ENCODE peak calls at places on chromosomes 13 and 19, in nine cellular contexts. E is activated naive CD8-positive, alpha-beta T cell treated with anti-CD3 and anti-CD28 coated beads for 36 hours; B is psoas muscle; L is thoracic aorta; R is transverse colon; N is MV-4-11; T is amniotic stem cell; Y is epithelial cell of esophagus; M is IMR-90. V is an unnamed sample.
A peak's percentile ranks its signal among the peaks of the same experiment; 100 is the strongest.

GRCh38 chr19:3162418-3163229 is 15.9 kb upstream of the S1PR4 start:
- DNase-seq in T (no peak), E (no peak), B (no peak), Y (peak; percentile 45), N (peak; percentile 30), R (no peak), L (no peak), M (no peak), V (no peak)

GRCh38 chr13:39804332-39805231 is 149.1 kb downstream of the COG6 start:
- DNase-seq in E (no peak), N (peak; percentile 12), L (no peak), M (no peak), B (no peak), R (no peak), Y (no peak), T (no peak), V (no peak)

GRCh38 chr13:39051157-39051556 is 12.9 kb downstream of the NHLRC3 start:
- DNase-seq in B (no peak), M (peak; percentile 50), L (no peak), N (peak; percentile 19), Y (peak; percentile 40), R (no peak), T (peak; percentile 27), E (no peak), V (no peak)

GRCh38 chr19:13573268-13573667 is 67.0 kb upstream of the CACNA1A start:
- DNase-seq in M (no peak), R (no peak), E (no peak), L (no peak), N (no peak), B (no peak), T (no peak), Y (no peak), V (no peak)

GRCh38 chr19:47186337-47187022 is 44.5 kb downstream of the BBC3 start:
- DNase-seq in Y (no peak), T (no peak), L (no peak), B (no peak), R (peak; percentile 30), M (no peak), N (no peak), E (peak; percentile 87), V (no peak)

GRCh38 chr19:1167687-1168561 is 6.1 kb downstream of the SBNO2 start:
- DNase-seq in L (no peak), N (no peak), T (no peak), E (no peak), B (peak; percentile 48), Y (peak; percentile 49), M (no peak), R (no peak), V (no peak)

GRCh38 chr19:13637664-13638063 is 126.7 kb upstream of the MRI1 start:
- DNase-seq in N (no peak), B (no peak), M (peak; percentile 88), T (no peak), Y (peak; percentile 12), R (no peak), E (no peak), L (no peak), V (peak; percentile 9)

GRCh38 chr13:99185606-99186005 is 15.0 kb upstream of the UBAC2 start:
- DNase-seq in B (no peak), E (no peak), L (no peak), R (no peak), N (no peak), Y (no peak), M (no peak), T (no peak), V (no peak)

GRCh38 chr13:48769107-48769704 is 115.5 kb downstream of the CYSLTR2 start:
- DNase-seq in E (peak; percentile 66), B (no peak), M (peak; percentile 91), Y (peak; percentile 86), T (peak; percentile 85), L (peak; percentile 85), R (peak; percentile 88), N (peak; percentile 80), V (no peak)

GRCh38 chr13:94859812-94860210 is 147.5 kb upstream of the SOX21 start:
- DNase-seq in N (no peak), R (no peak), E (no peak), B (no peak), T (no peak), L (no peak), Y (peak; percentile 53), M (no peak), V (no peak)

GRCh38 chr19:47702671-47703070 is 10.6 kb upstream of the EHD2 start:
- DNase-seq in M (no peak), T (no peak), L (no peak), N (no peak), Y (no peak), B (no peak), R (no peak), E (no peak), V (no peak)

GRCh38 chr19:44988896-44989563 is 12.2 kb upstream of the RELB start:
- DNase-seq in Y (peak; percentile 69), N (peak; percentile 60), R (peak; percentile 80), L (no peak), B (peak; percentile 79), M (peak; percentile 62), T (peak; percentile 2), E (peak; percentile 61), V (no peak)

GRCh38 chr19:15265849-15266248 is 33.6 kb upstream of the EPHX3 start:
- DNase-seq in R (peak; percentile 75), L (peak; percentile 73), N (no peak), T (peak; percentile 24), E (no peak), M (peak; percentile 98), B (peak; percentile 96), Y (peak; percentile 34), V (peak; percentile 96)

GRCh38 chr13:79522583-79522982 is 41.6 kb downstream of the NDFIP2 start:
- DNase-seq in B (no peak), T (no peak), R (no peak), E (peak; percentile 41), Y (peak; percentile 30), L (no peak), N (peak; percentile 99), M (peak; percentile 64), V (no peak)

GRCh38 chr19:1626417-1627010 is 21.3 kb upstream of the UQCR11 start:
- DNase-seq in M (no peak), B (no peak), N (peak; percentile 23), T (no peak), E (no peak), Y (no peak), R (no peak), L (no peak), V (no peak)

GRCh38 chr19:399370-399769 is 9.6 kb downstream of the C2CD4C start:
- DNase-seq in M (no peak), R (no peak), E (no peak), N (no peak), Y (no peak), T (no peak), B (no peak), L (no peak), V (no peak)

GRCh38 chr19:52296773-52297600 is at the start of gene ZNF480:
- DNase-seq in Y (peak; percentile 76), R (peak; percentile 89), L (peak; percentile 42), M (peak; percentile 73), N (peak; percentile 79), T (peak; percentile 75), B (peak; percentile 94), E (peak; percentile 61), V (peak; percentile 94)

GRCh38 chr13:103935117-103935516 is 868.9 kb upstream of the SLC10A2 start:
- DNase-seq in L (no peak), B (no peak), Y (no peak), M (no peak), N (no peak), R (no peak), E (no peak), T (no peak), V (no peak)

GRCh38 chr19:52691737-52692136 is 43.1 kb downstream of the ZNF611 start:
- DNase-seq in L (no peak), Y (no peak), R (no peak), M (no peak), B (no peak), E (no peak), N (no peak), T (no peak), V (no peak)

GRCh38 chr19:19185853-19186728 is 5.9 kb downstream of the BORCS8 start:
- DNase-seq in B (no peak), T (no peak), M (peak; percentile 31), L (no peak), R (peak; percentile 57), N (peak; percentile 98), E (peak; percentile 60), Y (peak; percentile 67), V (no peak)

GRCh38 chr19:48196933-48197665 is 26.6 kb downstream of the ZSWIM9 start:
- DNase-seq in T (no peak), R (no peak), E (no peak), Y (no peak), B (no peak), M (no peak), L (no peak), N (no peak), V (no peak)

GRCh38 chr13:85666356-85666755 is 132.9 kb downstream of the SLITRK6 start:
- DNase-seq in N (no peak), B (no peak), M (no peak), R (no peak), E (no peak), Y (no peak), T (no peak), L (no peak), V (no peak)

GRCh38 chr19:7540761-7541480 is 5.4 kb downstream of the PNPLA6 start:
- DNase-seq in R (no peak), N (no peak), M (peak; percentile 65), T (no peak), Y (peak; percentile 51), B (no peak), L (no peak), E (peak; percentile 49), V (no peak)

GRCh38 chr13:84500016-84500415 is 617.7 kb upstream of the SLITRK1 start:
- DNase-seq in M (peak; percentile 9), N (no peak), R (no peak), T (no peak), Y (no peak), E (no peak), B (no peak), L (no peak), V (no peak)

GRCh38 chr13:78675112-78675511 is 16.2 kb upstream of the OBI1 start:
- DNase-seq in E (no peak), L (no peak), N (no peak), B (no peak), R (no peak), M (no peak), T (no peak), Y (no peak), V (no peak)